ENCODE peak calls at places on chromosomes 2 and 18, in six cellular contexts. M is brain microvascular endothelial cell, L is fibroblast of pulmonary artery, D is lower leg skin, I is GM23248, Z is skeletal muscle cell. P is an unnamed sample.

GRCh38 chr18:57088883-57089282 is 58.0 kb upstream of the BOD1L2 start:
- DNase-seq in Z (no peak), D (no peak), M (no peak), I (no peak), L (no peak), P (no peak)

GRCh38 chr2:11422901-11423435 is 43.0 kb downstream of the E2F6 start:
- DNase-seq in Z (no peak), M (no peak), D (no peak), I (no peak), L (no peak), P (no peak)

GRCh38 chr2:113073325-113073834 is 5.6 kb downstream of the IL1F10 start:
- DNase-seq in L (no peak), M (no peak), I (no peak), Z (no peak), D (no peak), P (no peak)

GRCh38 chr2:193895226-193895625 is 1700.5 kb upstream of the TMEFF2 start:
- DNase-seq in I (no peak), M (no peak), Z (no peak), D (no peak), L (peak; percentile 11), P (peak; percentile 33)

GRCh38 chr2:156340377-156340776 is 7.9 kb upstream of the NR4A2 start:
- DNase-seq in M (no peak), L (peak; percentile 17), D (no peak), Z (no peak), I (peak; percentile 44), P (peak; percentile 27)

GRCh38 chr18:9731380-9731779 is 23.3 kb downstream of the RAB31 start:
- DNase-seq in M (peak; percentile 66), L (peak; percentile 53), Z (no peak), D (no peak), I (peak; percentile 98), P (peak; percentile 95)

GRCh38 chr18:23141022-23141999 is 6.0 kb downstream of the CABLES1 start:
- DNase-seq in D (no peak), I (peak; percentile 30), M (no peak), L (peak; percentile 31), Z (no peak), P (no peak)

GRCh38 chr2:184425083-184425482 is 173.2 kb upstream of the ZNF804A start:
- DNase-seq in L (peak; percentile 0), Z (peak; percentile 50), M (no peak), I (no peak), D (no peak), P (peak; percentile 58)

GRCh38 chr18:41372266-41372665 is 582.8 kb upstream of the PIK3C3 start:
- DNase-seq in M (no peak), L (no peak), I (no peak), Z (no peak), D (no peak), P (no peak)

GRCh38 chr18:70598406-70598805 is 309.6 kb downstream of the SOCS6 start:
- DNase-seq in I (no peak), M (no peak), L (no peak), D (no peak), Z (no peak), P (no peak)

GRCh38 chr2:174339971-174340399 is 5.2 kb downstream of the SP9 start:
- DNase-seq in Z (no peak), M (no peak), D (no peak), L (no peak), I (no peak), P (no peak)

GRCh38 chr2:96265349-96265839 is 403 bp downstream of the TMEM127 start:
- DNase-seq in M (no peak), D (peak; percentile 56), Z (no peak), I (peak; percentile 60), L (no peak), P (peak; percentile 53)

GRCh38 chr2:146817613-146818012 is 1027.2 kb upstream of the ACVR2A start:
- DNase-seq in I (no peak), D (no peak), M (no peak), Z (no peak), L (no peak), P (peak; percentile 88)

DNA sequence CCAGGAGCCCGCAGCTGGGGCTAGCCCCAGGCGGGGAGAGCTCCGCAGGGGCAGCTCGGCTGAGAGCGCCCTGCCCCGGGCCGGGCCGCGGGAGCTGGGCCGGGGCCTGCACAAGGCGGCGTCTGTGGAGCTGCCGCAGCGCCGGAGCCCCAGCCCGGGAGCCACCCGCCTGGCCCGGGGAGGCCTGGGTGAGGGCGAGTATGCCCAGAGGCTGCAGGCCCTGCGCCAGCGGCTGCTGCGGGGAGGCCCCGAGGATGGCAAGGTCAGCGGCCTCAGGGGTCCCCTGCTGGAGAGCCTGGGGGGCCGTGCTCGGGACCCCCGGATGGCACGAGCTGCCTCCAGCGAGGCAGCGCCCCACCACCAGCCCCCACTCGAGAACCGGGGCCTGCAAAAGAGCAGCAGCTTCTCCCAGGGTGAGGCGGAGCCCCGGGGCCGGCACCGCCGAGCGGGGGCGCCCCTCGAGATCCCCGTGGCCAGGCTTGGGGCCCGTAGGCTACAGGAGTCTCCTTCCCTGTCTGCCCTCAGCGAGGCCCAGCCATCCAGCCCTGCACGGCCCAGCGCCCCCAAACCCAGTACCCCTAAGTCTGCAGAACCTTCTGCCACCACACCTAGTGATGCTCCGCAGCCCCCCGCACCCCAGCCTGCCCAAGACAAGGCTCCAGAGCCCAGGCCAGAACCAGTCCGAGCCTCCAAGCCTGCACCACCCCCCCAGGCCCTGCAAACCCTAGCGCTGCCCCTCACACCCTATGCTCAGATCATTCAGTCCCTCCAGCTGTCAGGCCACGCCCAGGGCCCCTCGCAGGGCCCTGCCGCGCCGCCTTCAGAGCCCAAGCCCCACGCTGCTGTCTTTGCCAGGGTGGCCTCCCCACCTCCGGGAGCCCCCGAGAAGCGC is 15.0 kb upstream of the GMPPA start:
- DNase-seq in D (no peak), L (no peak), Z (no peak), I (no peak), M (no peak), P (no peak)
- H3K4me3 ChIP-seq in D (no peak overlapping the region), L (no peak overlapping the region), Z (no peak overlapping the region), I (peak overlapping the region; percentile 26), M (no peak overlapping the region), P (no peak overlapping the region)

GRCh38 chr2:207143474-207144190 is 22.1 kb downstream of the KLF7 start:
- DNase-seq in I (peak; percentile 88), D (peak; percentile 84), L (peak; percentile 91), Z (no peak), M (no peak), P (no peak)

GRCh38 chr2:207141381-207141780 is 24.4 kb downstream of the KLF7 start:
- DNase-seq in L (no peak), M (no peak), I (no peak), Z (no peak), D (no peak), P (no peak)

GRCh38 chr2:207144191-207144795 is 21.5 kb downstream of the KLF7 start:
- DNase-seq in Z (no peak), D (no peak), L (no peak), M (no peak), I (no peak), P (no peak)

GRCh38 chr2:207143131-207143473 is 22.6 kb downstream of the KLF7 start:
- DNase-seq in M (no peak), I (no peak), D (no peak), Z (no peak), L (no peak), P (no peak)

DNA sequence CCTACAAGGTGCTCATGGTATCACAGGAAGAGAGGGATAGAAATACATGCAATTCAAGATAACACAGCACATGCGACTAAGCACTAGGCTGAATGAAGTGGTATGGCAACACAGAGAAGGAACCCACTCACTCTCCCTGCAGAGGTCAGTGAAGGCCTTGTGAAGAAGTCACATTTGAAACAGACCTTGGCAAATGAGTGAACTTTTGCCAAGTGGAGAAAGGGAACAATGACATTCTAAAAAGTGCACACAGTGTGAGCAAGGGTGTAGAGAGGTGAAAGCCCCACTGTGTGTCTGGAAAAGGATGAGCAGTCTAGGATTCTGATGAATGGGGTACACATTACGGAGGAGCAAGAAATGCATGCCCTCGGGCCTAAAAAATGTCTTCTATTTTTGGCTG is 23.3 kb downstream of the KLF7 start:
- DNase-seq in L (peak; percentile 44), I (peak; percentile 57), D (no peak), M (no peak), Z (no peak), P (no peak)
- H3K4me3 ChIP-seq in L (no peak overlapping the region), I (peak overlapping the region; percentile 63), D (no peak overlapping the region), M (no peak overlapping the region), Z (no peak overlapping the region), P (no peak overlapping the region)

DNA sequence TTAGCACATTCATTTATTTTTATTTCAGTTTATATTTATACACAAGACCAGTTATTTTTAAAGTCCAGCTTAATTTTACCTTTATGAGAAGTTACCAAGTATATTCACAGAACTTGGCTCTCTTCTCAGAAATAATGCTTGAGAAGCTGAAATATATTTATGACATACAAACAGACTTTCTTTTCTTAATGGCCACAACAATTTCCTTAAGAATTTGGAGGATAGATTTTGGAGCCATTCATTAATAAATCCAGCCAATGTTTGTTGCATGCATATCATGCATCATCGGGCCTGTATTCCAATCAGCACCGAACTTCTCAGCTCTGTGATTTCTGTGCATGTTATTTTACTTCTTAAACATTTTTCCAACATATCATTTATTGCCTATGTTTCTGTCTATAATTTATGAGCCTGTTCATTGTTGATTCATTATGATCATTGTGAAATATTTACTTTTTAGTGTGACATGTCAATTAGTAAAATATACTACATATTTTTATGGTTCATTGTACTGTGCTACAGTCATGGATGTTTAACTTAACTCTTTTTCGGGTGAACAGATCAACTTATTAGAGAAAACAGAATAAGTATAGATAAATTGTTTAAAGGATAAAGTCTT is 3.5 kb downstream of the GULP1 start:
- DNase-seq in D (no peak), L (no peak), Z (no peak), I (no peak), M (no peak), P (no peak)
- H3K4me3 ChIP-seq in D (no peak overlapping the region), L (no peak overlapping the region), Z (no peak overlapping the region), I (no peak overlapping the region), M (peak overlapping the region; percentile 86), P (no peak overlapping the region)

DNA sequence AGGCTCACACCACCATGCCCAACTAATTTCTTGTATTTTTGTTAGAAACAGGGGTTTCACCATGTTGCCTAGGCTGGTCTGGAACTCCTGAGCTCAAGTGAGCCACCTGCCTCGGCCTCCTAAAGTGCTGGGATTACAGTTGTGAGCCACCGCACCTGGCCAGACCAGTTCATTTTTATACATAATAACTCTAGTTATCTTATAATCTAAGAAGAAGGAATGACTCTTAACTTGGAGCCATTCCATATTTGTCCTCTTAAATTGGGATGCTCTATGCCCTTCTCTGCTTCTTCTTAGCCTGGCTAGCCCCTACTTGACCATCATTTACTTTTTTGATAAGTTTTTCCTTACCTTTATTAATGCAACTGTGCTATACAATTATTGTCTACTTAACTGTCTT is 2.9 kb downstream of the RBM44 start:
- DNase-seq in Z (no peak), D (no peak), L (no peak), M (no peak), I (no peak), P (no peak)
- H3K4me3 ChIP-seq in Z (no peak overlapping the region), D (no peak overlapping the region), L (no peak overlapping the region), M (no peak overlapping the region), I (no peak overlapping the region), P (no peak overlapping the region)

GRCh38 chr18:61882296-61883004 is 10.4 kb downstream of the RNF152 start:
- DNase-seq in D (peak; percentile 26), L (no peak), I (peak; percentile 73), Z (no peak), M (peak; percentile 43), P (no peak)

DNA sequence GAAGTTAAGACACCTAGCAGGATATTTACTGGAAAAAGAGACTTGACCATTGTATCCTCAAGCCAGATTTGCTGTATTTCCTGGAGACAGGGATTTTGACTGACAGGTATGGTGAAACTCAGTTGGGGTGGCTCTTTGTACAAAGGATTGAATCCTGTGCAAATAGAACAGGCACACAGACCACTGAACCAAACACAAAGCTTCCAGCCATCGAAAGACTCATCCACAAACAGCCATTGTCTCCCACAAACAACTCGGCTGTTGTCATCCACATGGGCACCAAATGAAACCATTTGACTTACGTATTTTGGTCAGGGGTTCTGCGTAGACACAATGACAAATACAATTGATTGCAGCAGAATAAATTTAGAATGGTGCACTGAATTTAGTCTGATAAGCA is 15.9 kb downstream of the RNF152 start:
- DNase-seq in L (no peak), M (no peak), Z (no peak), D (no peak), I (no peak), P (no peak)
- H3K4me3 ChIP-seq in L (no peak overlapping the region), M (no peak overlapping the region), Z (no peak overlapping the region), D (no peak overlapping the region), I (no peak overlapping the region), P (no peak overlapping the region)